ENCODE peak calls at places on chromosomes 11 and 22, in six cellular contexts. C, H, R, P, W and S are unnamed samples.

GRCh38 chr11:125990244-125990643 is 44.4 kb downstream of the VSIG10L2 start:
- DNase-seq in H (no peak), W (no peak), C (no peak), R (no peak), P (peak), S (no peak)

GRCh38 chr11:130092661-130093060 is 23.0 kb downstream of the APLP2 start:
- DNase-seq in R (no peak), W (no peak), P (no peak), C (no peak), H (no peak), S (no peak)

GRCh38 chr11:68099474-68100405 is 21.4 kb downstream of the CHKA start:
- DNase-seq in W (no peak), P (peak), H (no peak), R (no peak), C (no peak), S (no peak)

GRCh38 chr11:88482871-88483301 is 145.3 kb upstream of the CTSC start:
- DNase-seq in H (no peak), P (peak), R (no peak), C (no peak), W (no peak), S (no peak)

GRCh38 chr11:45318516-45318915 is 32.4 kb upstream of the SYT13 start:
- DNase-seq in C (no peak), R (no peak), P (no peak), W (no peak), H (no peak), S (no peak)

GRCh38 chr22:46360097-46360496 is 24.6 kb downstream of the TRMU start:
- DNase-seq in C (no peak), H (no peak), W (no peak), R (no peak), P (no peak), S (no peak)

GRCh38 chr11:2914475-2915195 is 14.6 kb downstream of the PHLDA2 start:
- DNase-seq in R (peak), H (no peak), W (no peak), C (no peak), P (no peak), S (no peak)

GRCh38 chr11:45818961-45819605 is 14.1 kb downstream of the SLC35C1 start:
- DNase-seq in H (no peak), W (no peak), R (no peak), P (no peak), C (no peak), S (no peak)

GRCh38 chr22:45105281-45105700 is 58.4 kb upstream of the NUP50 start:
- DNase-seq in C (no peak), H (no peak), P (peak), R (no peak), W (no peak), S (no peak)